ENCODE peak calls at places on chromosomes 16 and 17, in seven cellular contexts. E is ovary, I is lung, H is Peyer's patch, U is neural progenitor cell, L is tibial artery, Z is cardiac muscle cell. J is an unnamed sample.

GRCh38 chr16:49336581-49336980 is 37.0 kb upstream of the C16orf78 start:
- DNase-seq in E (no peak), I (no peak), H (no peak), U (no peak), L (no peak), Z (no peak), J (no peak)

GRCh38 chr17:74467221-74467951 is 952 bp downstream of the CD300A start:
- DNase-seq in E (no peak), I (no peak), H (no peak), U (peak), L (no peak), Z (no peak), J (no peak)

GRCh38 chr17:48592592-48592991 is 987 bp downstream of the HOXB5 start:
- DNase-seq in E (no peak), I (no peak), H (no peak), U (no peak), L (no peak), Z (no peak), J (no peak)

GRCh38 chr16:23689442-23690187 is 10.9 kb downstream of the PLK1 start:
- DNase-seq in E (no peak), I (no peak), H (peak), U (no peak), L (no peak), Z (no peak), J (no peak)

GRCh38 chr16:67372664-67373063 is 20.6 kb downstream of the TPPP3 start:
- DNase-seq in E (no peak), I (no peak), H (no peak), U (no peak), L (no peak), Z (peak), J (peak)

GRCh38 chr16:22300427-22301071 is 3.3 kb downstream of the POLR3E start:
- DNase-seq in E (no peak), I (peak), H (peak), U (peak), L (no peak), Z (peak), J (peak)

GRCh38 chr17:9229826-9230201 is 208.5 kb downstream of the NTN1 start:
- DNase-seq in E (no peak), I (no peak), H (no peak), U (no peak), L (no peak), Z (no peak), J (no peak)

GRCh38 chr16:21262779-21263639 is 15.1 kb downstream of the CRYM start:
- DNase-seq in E (no peak), I (no peak), H (no peak), U (no peak), L (no peak), Z (no peak), J (no peak)

GRCh38 chr17:57984226-57984890 is 3.7 kb downstream of the VEZF1 start:
- DNase-seq in E (no peak), I (no peak), H (no peak), U (no peak), L (no peak), Z (peak), J (peak)

GRCh38 chr16:56897026-56897799 is 32.2 kb downstream of the SLC12A3 start:
- DNase-seq in E (no peak), I (no peak), H (no peak), U (no peak), L (no peak), Z (no peak), J (no peak)

GRCh38 chr17:39150795-39151679 is at the start of gene PLXDC1:
- DNase-seq in E (no peak), I (no peak), H (no peak), U (peak), L (no peak), Z (no peak), J (no peak)

GRCh38 chr17:29929006-29929543 is 953 bp downstream of the SSH2 start:
- DNase-seq in E (no peak), I (peak), H (no peak), U (peak), L (no peak), Z (peak), J (peak)

GRCh38 chr16:67942200-67942509 is 1.8 kb downstream of the LCAT start:
- DNase-seq in E (no peak), I (no peak), H (peak), U (peak), L (no peak), Z (peak), J (peak)

GRCh38 chr17:39769974-39770587 is 32.3 kb downstream of the GRB7 start:
- DNase-seq in E (no peak), I (no peak), H (no peak), U (no peak), L (no peak), Z (no peak), J (no peak)

GRCh38 chr17:12107905-12108304 is 87.2 kb downstream of the MAP2K4 start:
- DNase-seq in E (no peak), I (no peak), H (no peak), U (no peak), L (no peak), Z (peak), J (peak)

GRCh38 chr16:81366316-81366932 is 51.7 kb downstream of the GAN start:
- DNase-seq in E (no peak), I (no peak), H (no peak), U (peak), L (no peak), Z (peak), J (peak)

GRCh38 chr16:24409045-24409444 is 130.3 kb upstream of the RBBP6 start:
- DNase-seq in E (no peak), I (no peak), H (no peak), U (peak), L (no peak), Z (no peak), J (no peak)

GRCh38 chr17:2847601-2848255 is 51.5 kb downstream of the RAP1GAP2 start:
- DNase-seq in E (no peak), I (no peak), H (no peak), U (no peak), L (no peak), Z (no peak), J (no peak)

GRCh38 chr17:16918443-16918842 is 53.5 kb downstream of the TNFRSF13B start:
- DNase-seq in E (no peak), I (no peak), H (peak), U (no peak), L (no peak), Z (no peak), J (no peak)

DNA sequence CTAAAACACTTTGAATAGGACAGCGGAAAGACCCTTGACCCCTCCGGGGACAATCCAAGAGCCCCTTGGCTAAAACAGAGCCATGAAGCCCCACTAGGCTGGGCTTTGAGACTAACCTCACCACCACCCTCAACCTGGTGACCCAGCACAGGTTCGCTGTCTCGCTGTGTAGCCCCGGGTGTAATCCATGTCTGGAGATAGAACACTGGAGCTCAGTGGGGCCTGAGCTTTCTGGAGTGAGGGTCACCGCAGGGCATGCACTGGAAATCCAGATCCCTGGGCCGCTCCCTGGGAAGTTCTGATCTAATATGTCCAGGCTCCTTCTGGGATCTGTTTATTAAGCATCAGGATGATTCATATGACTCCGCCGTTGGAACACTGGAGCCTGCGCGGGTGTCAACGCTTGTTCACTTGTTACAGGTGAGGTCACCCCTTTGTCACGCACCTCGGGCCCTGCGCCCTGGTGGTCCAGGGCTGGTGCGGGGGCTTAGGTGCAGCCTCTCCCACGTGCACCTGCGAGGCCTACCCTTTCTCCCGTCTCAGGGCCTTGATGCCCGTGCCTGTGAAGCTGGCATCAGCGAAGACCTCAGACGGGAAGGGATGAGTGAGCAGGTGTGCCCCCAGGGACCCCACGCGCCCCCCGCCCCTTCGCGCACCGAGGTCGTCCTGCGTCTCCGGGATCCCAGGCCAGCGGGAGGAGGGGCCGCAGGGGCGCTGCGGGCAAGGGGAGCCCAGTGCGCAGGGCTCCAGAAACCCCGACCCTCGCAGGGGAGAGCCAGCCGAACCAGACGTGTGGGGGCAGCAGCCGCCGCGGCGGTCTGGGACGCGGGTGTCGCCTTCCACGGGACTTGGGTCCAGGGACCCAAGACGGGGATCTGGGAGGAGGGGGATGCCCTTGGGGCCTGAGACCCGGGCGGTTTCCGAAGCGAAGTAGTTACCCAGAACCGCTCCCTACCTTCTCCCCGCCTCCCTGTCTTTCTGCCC is 224.1 kb upstream of the FOXF1 start:
- DNase-seq in E (no peak), I (no peak), H (peak), U (peak), L (no peak), Z (no peak), J (no peak)
- H3K4me3 ChIP-seq in E (no peak), I (no peak), H (peak), U (peak), L (no peak), Z (peak), J (no peak)

GRCh38 chr16:2070576-2071453 is 23.0 kb downstream of the TSC2 start:
- DNase-seq in E (no peak), I (no peak), H (no peak), U (no peak), L (no peak), Z (no peak), J (no peak)
- TF ChIP-seq CTCF in E (no peak), I (no peak), H (no peak), U (no peak), L (no peak), Z (no peak), J (no peak)

DNA sequence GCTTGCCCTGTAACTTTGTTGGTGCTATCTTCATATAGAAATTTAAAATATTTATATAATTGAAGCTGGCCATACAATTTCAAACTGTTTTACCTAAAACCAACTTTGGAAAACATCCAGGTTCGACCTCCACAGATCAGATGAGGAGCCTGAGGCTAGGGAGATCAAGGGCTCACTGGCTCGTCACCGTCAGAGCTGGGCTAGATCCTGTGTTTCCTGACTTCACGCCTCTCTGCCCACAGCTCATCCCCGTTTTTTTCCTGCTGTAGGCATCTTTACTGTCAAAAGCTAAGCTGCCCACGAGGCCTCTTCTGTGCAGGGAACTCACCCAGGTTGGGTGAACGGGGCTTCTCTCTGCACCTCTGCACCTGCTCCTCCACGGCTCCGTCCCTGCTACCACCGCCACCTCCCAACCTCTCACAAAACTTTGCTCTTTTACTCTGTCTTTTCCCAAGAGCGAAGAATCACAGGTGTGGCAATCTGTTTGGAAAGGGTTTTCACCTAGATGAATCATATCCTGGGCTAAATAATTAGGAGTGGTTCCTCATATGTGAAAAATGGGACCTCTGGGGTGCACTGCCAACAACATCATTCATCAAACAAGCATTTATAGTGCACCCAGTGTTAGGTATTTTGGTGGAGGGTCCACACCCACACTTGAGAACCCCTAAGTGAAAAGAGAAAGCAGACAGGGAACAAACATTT is 24.8 kb upstream of the KDM6B start:
- DNase-seq in E (no peak), I (no peak), H (no peak), U (no peak), L (no peak), Z (no peak), J (no peak)
- H3K4me3 ChIP-seq in E (no peak), I (no peak), H (no peak), U (no peak), L (no peak), Z (no peak), J (no peak)

DNA sequence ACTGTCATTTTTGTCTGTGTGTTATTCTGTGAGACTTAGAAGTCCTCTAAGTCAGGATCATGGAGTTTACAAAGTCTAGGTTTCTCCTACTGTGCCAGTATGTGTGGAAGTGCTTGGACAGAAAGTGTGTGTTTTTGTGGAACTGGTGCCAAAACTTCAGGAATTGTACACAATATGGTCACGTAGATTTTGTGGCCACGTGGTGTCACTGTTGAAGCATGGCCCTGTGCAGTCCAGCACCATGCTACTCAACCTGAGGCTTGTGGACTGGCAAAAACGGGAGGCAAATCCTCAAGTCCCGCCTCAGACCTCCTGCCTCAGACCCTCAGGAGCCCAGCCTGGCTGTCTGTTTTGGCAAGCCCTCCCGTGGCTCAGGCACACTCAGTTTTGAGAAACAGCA is 16.7 kb upstream of the ALKBH5 start:
- DNase-seq in E (peak), I (no peak), H (no peak), U (no peak), L (no peak), Z (no peak), J (no peak)
- TF ChIP-seq CTCF in E (no peak), I (no peak), H (no peak), U (peak), L (no peak), Z (peak), J (no peak)

GRCh38 chr16:31451681-31452351 is 7.5 kb upstream of the ARMC5 start:
- DNase-seq in E (peak), I (no peak), H (peak), U (peak), L (peak), Z (peak), J (peak)
- H3K4me3 ChIP-seq in E (no peak), I (no peak), H (no peak), U (no peak), L (no peak), Z (no peak), J (no peak)

DNA sequence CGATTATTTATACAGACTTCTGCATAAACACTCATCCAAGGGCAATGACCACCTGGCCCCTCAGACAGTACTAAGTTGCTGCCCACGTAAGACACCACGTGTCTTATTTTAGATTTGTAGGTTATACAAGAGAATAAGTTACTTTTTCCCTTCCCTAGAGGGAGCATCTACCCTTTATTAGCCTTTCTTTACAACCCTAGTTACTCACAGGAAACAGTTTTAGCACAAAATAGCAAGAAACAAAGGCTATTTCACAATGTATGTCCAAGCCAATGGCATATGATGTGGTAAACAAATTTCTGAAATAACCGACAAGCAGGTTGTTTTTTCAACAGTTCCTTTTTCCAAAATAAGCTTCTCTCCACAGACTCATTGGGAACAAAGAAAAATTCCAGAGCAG is 50.1 kb upstream of the ERN1 start:
- DNase-seq in E (no peak), I (no peak), H (no peak), U (no peak), L (no peak), Z (peak), J (peak)
- TF ChIP-seq CTCF in E (peak), I (no peak), H (no peak), U (no peak), L (no peak), Z (peak), J (peak)